ENCODE peak calls at places on chromosomes 6 and 20, in ten cellular contexts. T is EL; B is stimulated activated CD4-positive, alpha-beta T cell treated with anti-CD3 and anti-CD28 coated beads, Interleukin-1b, Interleukin-23, amount 100 ng/mL, for 1 hour; Y is HCEC 1CT; S is A172; L is NCI-H1417; C is CD8-positive, alpha-beta memory T cell; U is fibroblast of gingiva; O is T-helper 22 cell; Q is foreskin fibroblast. I is an unnamed sample.

GRCh38 chr6:30441171-30441570 is 48.1 kb upstream of the HLA-E start:
- DNase-seq in O (no peak), U (no peak), L (no peak), B (no peak), S (no peak), Q (no peak), C (no peak), T (no peak), Y (no peak), I (no peak)

GRCh38 chr6:34391711-34392496 is 565 bp downstream of the NUDT3 start:
- DNase-seq in S (peak), U (peak), T (peak), C (peak), Y (peak), O (peak), B (peak), Q (peak), L (peak), I (peak)

GRCh38 chr6:12751694-12752304 is 35.2 kb downstream of the PHACTR1 start:
- DNase-seq in B (peak), T (peak), Y (peak), Q (peak), U (peak), S (peak), L (no peak), C (no peak), O (no peak), I (no peak)

GRCh38 chr6:43678341-43678740 is 9.2 kb downstream of the MRPS18A start:
- DNase-seq in L (no peak), Y (no peak), C (no peak), Q (no peak), U (no peak), T (no peak), S (no peak), O (no peak), B (no peak), I (no peak)

GRCh38 chr6:8029243-8029870 is 34.8 kb downstream of the BLOC1S5 start:
- DNase-seq in C (no peak), S (no peak), O (no peak), B (no peak), Y (no peak), Q (peak), U (no peak), T (peak), L (no peak), I (peak)

GRCh38 chr6:2854394-2854982 is 12.8 kb upstream of the SERPINB1 start:
- DNase-seq in U (no peak), Y (no peak), L (no peak), C (no peak), T (no peak), S (peak), O (no peak), B (no peak), Q (no peak), I (no peak)

GRCh38 chr20:38601216-38602184 is at the start of gene ARHGAP40:
- DNase-seq in Y (no peak), L (peak), C (no peak), O (no peak), Q (peak), T (peak), U (no peak), S (no peak), B (no peak), I (no peak)

GRCh38 chr20:50120935-50121693 is 8.2 kb upstream of the UBE2V1 start:
- DNase-seq in L (peak), Y (peak), S (peak), T (peak), Q (peak), B (peak), C (peak), U (peak), O (peak), I (peak)

GRCh38 chr6:135094403-135094821 is 39.8 kb upstream of the HBS1L start:
- DNase-seq in T (peak), O (peak), Q (peak), L (no peak), B (no peak), U (no peak), Y (no peak), C (peak), S (peak), I (no peak)

GRCh38 chr20:1061484-1062221 is 56.7 kb upstream of the PSMF1 start:
- DNase-seq in C (no peak), Y (no peak), U (no peak), Q (no peak), S (no peak), B (no peak), L (no peak), T (no peak), O (no peak), I (no peak)